ENCODE peak calls at places on chromosomes 2 and 18, in eight cellular contexts. One of them, this sample, is unnamed.

GRCh38 chr18:58299936-58300335 is 255.9 kb downstream of the NEDD4L start:
- DNase-seq in mammary epithelial cell: no peak
- DNase-seq in stimulated activated CD4-positive, alpha-beta T cell treated with anti-CD3 and anti-CD28 coated beads, Interleukin-15, amount 100 ng/mL, for 24 hours: no peak
- DNase-seq in nucleus accumbens: no peak
- DNase-seq in OCI-LY7: no peak
- DNase-seq in cerebellar cortex: no peak
- DNase-seq in lower lobe of right lung: no peak
- DNase-seq in brain microvascular endothelial cell: no peak
- DNase-seq in this sample: no peak

GRCh38 chr2:212939777-212940531 is 211.5 kb downstream of the IKZF2 start:
- DNase-seq in brain microvascular endothelial cell: no peak
- DNase-seq in cerebellar cortex: no peak
- DNase-seq in lower lobe of right lung: peak
- DNase-seq in stimulated activated CD4-positive, alpha-beta T cell treated with anti-CD3 and anti-CD28 coated beads, Interleukin-15, amount 100 ng/mL, for 24 hours: no peak
- DNase-seq in OCI-LY7: no peak
- DNase-seq in mammary epithelial cell: peak
- DNase-seq in nucleus accumbens: no peak
- DNase-seq in this sample: no peak

GRCh38 chr2:205086689-205087088 is 541.4 kb downstream of the PARD3B start:
- DNase-seq in mammary epithelial cell: no peak
- DNase-seq in nucleus accumbens: no peak
- DNase-seq in lower lobe of right lung: no peak
- DNase-seq in OCI-LY7: no peak
- DNase-seq in brain microvascular endothelial cell: no peak
- DNase-seq in cerebellar cortex: no peak
- DNase-seq in stimulated activated CD4-positive, alpha-beta T cell treated with anti-CD3 and anti-CD28 coated beads, Interleukin-15, amount 100 ng/mL, for 24 hours: no peak
- DNase-seq in this sample: no peak

GRCh38 chr2:231717281-231718180 is 9.2 kb downstream of the PTMA start:
- DNase-seq in mammary epithelial cell: peak
- DNase-seq in OCI-LY7: peak
- DNase-seq in nucleus accumbens: no peak
- DNase-seq in brain microvascular endothelial cell: peak
- DNase-seq in stimulated activated CD4-positive, alpha-beta T cell treated with anti-CD3 and anti-CD28 coated beads, Interleukin-15, amount 100 ng/mL, for 24 hours: peak
- DNase-seq in cerebellar cortex: peak
- DNase-seq in lower lobe of right lung: peak
- DNase-seq in this sample: no peak

GRCh38 chr2:74882299-74882687 is 48.4 kb downstream of the HK2 start:
- DNase-seq in lower lobe of right lung: no peak
- DNase-seq in mammary epithelial cell: no peak
- DNase-seq in brain microvascular endothelial cell: no peak
- DNase-seq in cerebellar cortex: no peak
- DNase-seq in OCI-LY7: no peak
- DNase-seq in nucleus accumbens: no peak
- DNase-seq in stimulated activated CD4-positive, alpha-beta T cell treated with anti-CD3 and anti-CD28 coated beads, Interleukin-15, amount 100 ng/mL, for 24 hours: no peak
- DNase-seq in this sample: no peak

GRCh38 chr18:62101236-62101635 is 85.6 kb downstream of the PIGN start:
- DNase-seq in nucleus accumbens: no peak
- DNase-seq in stimulated activated CD4-positive, alpha-beta T cell treated with anti-CD3 and anti-CD28 coated beads, Interleukin-15, amount 100 ng/mL, for 24 hours: no peak
- DNase-seq in mammary epithelial cell: no peak
- DNase-seq in brain microvascular endothelial cell: no peak
- DNase-seq in lower lobe of right lung: no peak
- DNase-seq in cerebellar cortex: no peak
- DNase-seq in OCI-LY7: no peak
- DNase-seq in this sample: no peak

GRCh38 chr18:10194592-10194991 is 259.8 kb upstream of the APCDD1 start:
- DNase-seq in brain microvascular endothelial cell: no peak
- DNase-seq in mammary epithelial cell: no peak
- DNase-seq in lower lobe of right lung: no peak
- DNase-seq in nucleus accumbens: no peak
- DNase-seq in stimulated activated CD4-positive, alpha-beta T cell treated with anti-CD3 and anti-CD28 coated beads, Interleukin-15, amount 100 ng/mL, for 24 hours: no peak
- DNase-seq in OCI-LY7: no peak
- DNase-seq in cerebellar cortex: no peak
- DNase-seq in this sample: no peak

GRCh38 chr2:39068757-39069515 is 51.9 kb downstream of the SOS1 start:
- DNase-seq in lower lobe of right lung: no peak
- DNase-seq in OCI-LY7: no peak
- DNase-seq in brain microvascular endothelial cell: peak
- DNase-seq in cerebellar cortex: no peak
- DNase-seq in stimulated activated CD4-positive, alpha-beta T cell treated with anti-CD3 and anti-CD28 coated beads, Interleukin-15, amount 100 ng/mL, for 24 hours: peak
- DNase-seq in mammary epithelial cell: peak
- DNase-seq in nucleus accumbens: no peak
- DNase-seq in this sample: no peak

GRCh38 chr2:96594282-96594681 is 43.8 kb downstream of the KANSL3 start:
- DNase-seq in nucleus accumbens: no peak
- DNase-seq in brain microvascular endothelial cell: no peak
- DNase-seq in mammary epithelial cell: no peak
- DNase-seq in stimulated activated CD4-positive, alpha-beta T cell treated with anti-CD3 and anti-CD28 coated beads, Interleukin-15, amount 100 ng/mL, for 24 hours: no peak
- DNase-seq in OCI-LY7: no peak
- DNase-seq in cerebellar cortex: no peak
- DNase-seq in lower lobe of right lung: no peak
- DNase-seq in this sample: no peak

GRCh38 chr18:47284691-47285370 is 33.4 kb upstream of the SKOR2 start:
- DNase-seq in brain microvascular endothelial cell: no peak
- DNase-seq in lower lobe of right lung: no peak
- DNase-seq in cerebellar cortex: no peak
- DNase-seq in nucleus accumbens: no peak
- DNase-seq in stimulated activated CD4-positive, alpha-beta T cell treated with anti-CD3 and anti-CD28 coated beads, Interleukin-15, amount 100 ng/mL, for 24 hours: no peak
- DNase-seq in mammary epithelial cell: no peak
- DNase-seq in OCI-LY7: no peak
- DNase-seq in this sample: no peak

GRCh38 chr2:12897181-12897580 is 180.4 kb downstream of the TRIB2 start:
- DNase-seq in mammary epithelial cell: no peak
- DNase-seq in lower lobe of right lung: no peak
- DNase-seq in nucleus accumbens: no peak
- DNase-seq in stimulated activated CD4-positive, alpha-beta T cell treated with anti-CD3 and anti-CD28 coated beads, Interleukin-15, amount 100 ng/mL, for 24 hours: no peak
- DNase-seq in cerebellar cortex: no peak
- DNase-seq in brain microvascular endothelial cell: no peak
- DNase-seq in OCI-LY7: no peak
- DNase-seq in this sample: no peak

GRCh38 chr2:168201211-168201610 is 46.2 kb downstream of the STK39 start:
- DNase-seq in lower lobe of right lung: no peak
- DNase-seq in stimulated activated CD4-positive, alpha-beta T cell treated with anti-CD3 and anti-CD28 coated beads, Interleukin-15, amount 100 ng/mL, for 24 hours: no peak
- DNase-seq in OCI-LY7: no peak
- DNase-seq in brain microvascular endothelial cell: no peak
- DNase-seq in cerebellar cortex: no peak
- DNase-seq in mammary epithelial cell: no peak
- DNase-seq in nucleus accumbens: no peak
- DNase-seq in this sample: no peak

GRCh38 chr2:190359896-190360376 is 16.5 kb downstream of the INPP1 start:
- DNase-seq in lower lobe of right lung: no peak
- DNase-seq in nucleus accumbens: peak
- DNase-seq in brain microvascular endothelial cell: peak
- DNase-seq in mammary epithelial cell: peak
- DNase-seq in cerebellar cortex: peak
- DNase-seq in stimulated activated CD4-positive, alpha-beta T cell treated with anti-CD3 and anti-CD28 coated beads, Interleukin-15, amount 100 ng/mL, for 24 hours: peak
- DNase-seq in OCI-LY7: no peak
- DNase-seq in this sample: peak

GRCh38 chr2:164747140-164747539 is 94.5 kb downstream of the COBLL1 start:
- DNase-seq in OCI-LY7: no peak
- DNase-seq in cerebellar cortex: no peak
- DNase-seq in brain microvascular endothelial cell: no peak
- DNase-seq in mammary epithelial cell: no peak
- DNase-seq in lower lobe of right lung: no peak
- DNase-seq in nucleus accumbens: no peak
- DNase-seq in stimulated activated CD4-positive, alpha-beta T cell treated with anti-CD3 and anti-CD28 coated beads, Interleukin-15, amount 100 ng/mL, for 24 hours: no peak
- DNase-seq in this sample: no peak

GRCh38 chr2:214310319-214310718 is 100.5 kb upstream of the VWC2L start:
- DNase-seq in brain microvascular endothelial cell: no peak
- DNase-seq in OCI-LY7: no peak
- DNase-seq in mammary epithelial cell: peak
- DNase-seq in lower lobe of right lung: no peak
- DNase-seq in stimulated activated CD4-positive, alpha-beta T cell treated with anti-CD3 and anti-CD28 coated beads, Interleukin-15, amount 100 ng/mL, for 24 hours: no peak
- DNase-seq in nucleus accumbens: no peak
- DNase-seq in cerebellar cortex: no peak
- DNase-seq in this sample: no peak

GRCh38 chr2:110796724-110797301 is 64.4 kb downstream of the ACOXL start:
- DNase-seq in brain microvascular endothelial cell: no peak
- DNase-seq in lower lobe of right lung: no peak
- DNase-seq in OCI-LY7: no peak
- DNase-seq in mammary epithelial cell: no peak
- DNase-seq in cerebellar cortex: no peak
- DNase-seq in nucleus accumbens: no peak
- DNase-seq in stimulated activated CD4-positive, alpha-beta T cell treated with anti-CD3 and anti-CD28 coated beads, Interleukin-15, amount 100 ng/mL, for 24 hours: no peak
- DNase-seq in this sample: no peak

GRCh38 chr2:85215074-85216050 is 82.2 kb downstream of the TCF7L1 start:
- DNase-seq in lower lobe of right lung: no peak
- DNase-seq in nucleus accumbens: peak
- DNase-seq in mammary epithelial cell: peak
- DNase-seq in stimulated activated CD4-positive, alpha-beta T cell treated with anti-CD3 and anti-CD28 coated beads, Interleukin-15, amount 100 ng/mL, for 24 hours: no peak
- DNase-seq in OCI-LY7: peak
- DNase-seq in cerebellar cortex: no peak
- DNase-seq in brain microvascular endothelial cell: peak
- DNase-seq in this sample: peak

GRCh38 chr2:232901711-232902578 is 31.9 kb downstream of the SNORC start:
- DNase-seq in brain microvascular endothelial cell: peak
- DNase-seq in stimulated activated CD4-positive, alpha-beta T cell treated with anti-CD3 and anti-CD28 coated beads, Interleukin-15, amount 100 ng/mL, for 24 hours: peak
- DNase-seq in mammary epithelial cell: peak
- DNase-seq in OCI-LY7: no peak
- DNase-seq in lower lobe of right lung: no peak
- DNase-seq in cerebellar cortex: no peak
- DNase-seq in nucleus accumbens: no peak
- DNase-seq in this sample: no peak

GRCh38 chr18:61743775-61744531 is 148.9 kb downstream of the RNF152 start:
- DNase-seq in cerebellar cortex: no peak
- DNase-seq in mammary epithelial cell: no peak
- DNase-seq in stimulated activated CD4-positive, alpha-beta T cell treated with anti-CD3 and anti-CD28 coated beads, Interleukin-15, amount 100 ng/mL, for 24 hours: no peak
- DNase-seq in OCI-LY7: no peak
- DNase-seq in lower lobe of right lung: no peak
- DNase-seq in nucleus accumbens: no peak
- DNase-seq in brain microvascular endothelial cell: peak
- DNase-seq in this sample: no peak

GRCh38 chr18:51279367-51279984 is 82.0 kb upstream of the MEX3C start:
- DNase-seq in brain microvascular endothelial cell: no peak
- DNase-seq in OCI-LY7: peak
- DNase-seq in nucleus accumbens: no peak
- DNase-seq in lower lobe of right lung: no peak
- DNase-seq in stimulated activated CD4-positive, alpha-beta T cell treated with anti-CD3 and anti-CD28 coated beads, Interleukin-15, amount 100 ng/mL, for 24 hours: no peak
- DNase-seq in mammary epithelial cell: no peak
- DNase-seq in cerebellar cortex: no peak
- DNase-seq in this sample: no peak

GRCh38 chr2:65397122-65397521 is 35.3 kb downstream of the SPRED2 start:
- DNase-seq in nucleus accumbens: no peak
- DNase-seq in mammary epithelial cell: no peak
- DNase-seq in stimulated activated CD4-positive, alpha-beta T cell treated with anti-CD3 and anti-CD28 coated beads, Interleukin-15, amount 100 ng/mL, for 24 hours: peak
- DNase-seq in OCI-LY7: no peak
- DNase-seq in brain microvascular endothelial cell: no peak
- DNase-seq in cerebellar cortex: no peak
- DNase-seq in lower lobe of right lung: no peak
- DNase-seq in this sample: no peak

This sample was measured in hypothalamus.